ENCODE peak calls at places on chromosomes 13 and 19, in six cellular contexts. P is dermis blood vessel endothelial cell, M is hypothalamus, K is adipocyte, S is Ammon's horn, B is Kasumi-1. T is an unnamed sample.

GRCh38 chr19:2391118-2391725 is 31.2 kb downstream of the TMPRSS9 start:
- DNase-seq in B (peak), S (peak), K (peak), P (peak), M (peak), T (no peak)

GRCh38 chr13:51585696-51586095 is 1.4 kb downstream of the WDFY2 start:
- DNase-seq in K (peak), M (no peak), P (peak), S (peak), B (peak), T (no peak)

GRCh38 chr13:108227651-108228272 is 9.6 kb downstream of the ABHD13 start:
- DNase-seq in B (peak), M (no peak), K (peak), S (peak), P (peak), T (no peak)

GRCh38 chr13:113862766-113863510 is 938 bp downstream of the GAS6 start:
- DNase-seq in K (peak), B (no peak), P (peak), M (no peak), S (no peak), T (peak)

GRCh38 chr19:10478476-10478875 is 24.7 kb downstream of the KEAP1 start:
- DNase-seq in B (no peak), P (no peak), S (no peak), M (no peak), K (peak), T (no peak)

GRCh38 chr19:53879145-53880037 is 2.6 kb upstream of the PRKCG start:
- DNase-seq in P (peak), K (peak), B (peak), M (peak), S (peak), T (peak)

GRCh38 chr13:73861136-73861535 is 273.1 kb downstream of the KLF12 start:
- DNase-seq in B (no peak), M (no peak), K (no peak), P (no peak), S (no peak), T (no peak)

GRCh38 chr19:2517881-2518601 is 42.1 kb downstream of the GADD45B start:
- DNase-seq in K (no peak), B (no peak), S (no peak), M (no peak), P (no peak), T (no peak)

GRCh38 chr19:17076539-17076919 is 952 bp downstream of the MYO9B start:
- DNase-seq in K (peak), M (no peak), B (peak), S (no peak), P (peak), T (no peak)

GRCh38 chr19:47658431-47659383 is 49.8 kb downstream of the BICRA start:
- DNase-seq in M (no peak), P (peak), S (peak), K (peak), B (no peak), T (peak)

GRCh38 chr13:95676100-95676774 is 702 bp upstream of the DNAJC3 start:
- DNase-seq in M (no peak), P (peak), S (peak), B (peak), K (peak), T (no peak)

GRCh38 chr13:45519473-45519872 is 54.7 kb downstream of the COG3 start:
- DNase-seq in S (no peak), B (no peak), P (no peak), K (no peak), M (no peak), T (no peak)

GRCh38 chr13:28636677-28637317 is 22.1 kb upstream of the POMP start:
- DNase-seq in K (peak), S (peak), M (no peak), B (peak), P (peak), T (peak)

GRCh38 chr13:99056381-99057014 is 78.6 kb upstream of the DOCK9 start:
- DNase-seq in P (no peak), S (no peak), M (no peak), K (no peak), B (no peak), T (no peak)